ENCODE peak calls at places on chromosome 21, in four cellular contexts. E is HepG2, P is K562, Q is GM12878. D is an unnamed sample.

GRCh38 chr21:40606341-40606740 is 240.6 kb downstream of the DSCAM start:
- DNase-seq in Q (no peak), P (no peak), E (no peak), D (no peak)

GRCh38 chr21:39016740-39017315 is 166.4 kb downstream of the PSMG1 start:
- DNase-seq in E (no peak), P (no peak), Q (peak; percentile 23), D (no peak)

GRCh38 chr21:21007606-21008005 is 9.4 kb downstream of the NCAM2 start:
- DNase-seq in E (no peak), P (no peak), Q (no peak), D (no peak)

GRCh38 chr21:15054606-15055239 is 10.1 kb downstream of the NRIP1 start:
- DNase-seq in Q (no peak), P (no peak), E (no peak), D (no peak)

GRCh38 chr21:37751268-37751975 is 164.8 kb downstream of the KCNJ6 start:
- DNase-seq in Q (no peak), E (peak; percentile 68), P (no peak), D (no peak)

GRCh38 chr21:36704958-36705678 is 6.2 kb downstream of the SIM2 start:
- DNase-seq in E (no peak), Q (no peak), P (no peak), D (no peak)

GRCh38 chr21:46651121-46651520 is 15.6 kb downstream of the PRMT2 start:
- DNase-seq in Q (no peak), E (no peak), P (no peak), D (no peak)

GRCh38 chr21:15894596-15894995 is 164.8 kb downstream of the USP25 start:
- DNase-seq in P (no peak), Q (no peak), E (no peak), D (no peak)

GRCh38 chr21:31248598-31248997 is 95.5 kb downstream of the TIAM1 start:
- DNase-seq in Q (no peak), E (no peak), P (no peak), D (no peak)

GRCh38 chr21:26441081-26441610 is 131.9 kb downstream of the CYYR1 start:
- DNase-seq in E (no peak), Q (no peak), P (no peak), D (no peak)

GRCh38 chr21:43921602-43921978 is 56.6 kb downstream of the AGPAT3 start:
- DNase-seq in P (no peak), Q (peak; percentile 39), E (peak; percentile 64), D (no peak)

GRCh38 chr21:46000731-46001641 is 19.4 kb downstream of the COL6A1 start:
- DNase-seq in P (peak; percentile 75), Q (no peak), E (no peak), D (no peak)

GRCh38 chr21:21831036-21831435 is 832.8 kb downstream of the NCAM2 start:
- DNase-seq in Q (no peak), P (no peak), E (no peak), D (no peak)

GRCh38 chr21:46379691-46380090 is 55.7 kb downstream of the PCNT start:
- DNase-seq in P (no peak), Q (no peak), E (no peak), D (no peak)

GRCh38 chr21:46009951-46010655 is 28.5 kb downstream of the COL6A1 start:
- DNase-seq in Q (no peak), E (no peak), P (no peak), D (no peak)

GRCh38 chr21:37871121-37871862 is 45.0 kb downstream of the KCNJ6 start:
- DNase-seq in Q (no peak), E (no peak), P (no peak), D (peak; percentile 35)

GRCh38 chr21:46599251-46599572 is 5.7 kb downstream of the S100B start:
- DNase-seq in Q (no peak), P (peak; percentile 10), E (peak; percentile 94), D (no peak)

GRCh38 chr21:26809745-26810144 is 35.5 kb downstream of the ADAMTS1 start:
- DNase-seq in E (no peak), Q (no peak), P (no peak), D (no peak)

GRCh38 chr21:37008705-37009104 is 2.2 kb downstream of the RIPPLY3 start:
- DNase-seq in P (no peak), Q (no peak), E (no peak), D (no peak)

GRCh38 chr21:28834335-28835238 is 158.1 kb downstream of the LTN1 start:
- DNase-seq in E (no peak), Q (no peak), P (no peak), D (no peak)

GRCh38 chr21:43349644-43350043 is 77.3 kb downstream of the SIK1 start:
- DNase-seq in E (no peak), P (no peak), Q (no peak), D (no peak)

GRCh38 chr21:36526104-36526503 is 46.2 kb upstream of the CLDN14 start:
- DNase-seq in P (no peak), E (no peak), Q (no peak), D (no peak)

GRCh38 chr21:17461014-17461413 is 51.8 kb upstream of the CXADR start:
- DNase-seq in Q (no peak), P (no peak), E (no peak), D (peak; percentile 14)

GRCh38 chr21:35268261-35268660 is 219.2 kb upstream of the RUNX1 start:
- DNase-seq in Q (no peak), P (no peak), E (no peak), D (no peak)

GRCh38 chr21:35268817-35269216 is 219.7 kb upstream of the RUNX1 start:
- DNase-seq in E (no peak), P (no peak), Q (no peak), D (no peak)

GRCh38 chr21:35265170-35265877 is 216.2 kb upstream of the RUNX1 start:
- DNase-seq in E (no peak), Q (no peak), P (no peak), D (peak; percentile 64)

DNA sequence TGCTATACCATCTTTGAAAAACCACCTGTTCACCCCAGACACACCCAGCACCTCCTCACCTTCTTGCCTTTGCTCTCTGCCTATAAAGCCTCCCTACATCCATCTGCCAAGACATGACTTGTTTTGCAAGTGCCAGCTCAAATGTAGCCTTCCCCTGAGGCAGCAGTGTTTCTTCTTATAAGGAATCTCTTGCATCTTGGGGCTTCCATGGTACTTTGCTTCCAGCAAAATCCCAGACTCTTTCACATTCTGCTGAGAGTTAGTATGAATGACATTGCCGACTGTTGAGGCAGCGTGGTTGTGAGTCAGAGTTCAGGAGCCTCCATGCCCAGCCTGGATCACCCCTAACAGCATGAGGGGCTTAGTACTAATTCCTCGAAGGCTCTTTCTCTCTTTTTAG is 217.4 kb upstream of the RUNX1 start:
- DNase-seq in Q (no peak), P (no peak), E (no peak), D (no peak)
- TF ChIP-seq CHD4 in Q (no peak), P (no peak), E (no peak), D (no peak)

GRCh38 chr21:25387665-25388064 is 219.6 kb downstream of the MRPL39 start:
- DNase-seq in E (no peak), Q (no peak), P (no peak), D (no peak)

GRCh38 chr21:25384782-25385181 is 222.5 kb downstream of the MRPL39 start:
- DNase-seq in Q (no peak), P (no peak), E (no peak), D (no peak)

GRCh38 chr21:25383545-25383944 is 223.7 kb downstream of the MRPL39 start:
- DNase-seq in Q (no peak), E (no peak), P (no peak), D (no peak)

DNA sequence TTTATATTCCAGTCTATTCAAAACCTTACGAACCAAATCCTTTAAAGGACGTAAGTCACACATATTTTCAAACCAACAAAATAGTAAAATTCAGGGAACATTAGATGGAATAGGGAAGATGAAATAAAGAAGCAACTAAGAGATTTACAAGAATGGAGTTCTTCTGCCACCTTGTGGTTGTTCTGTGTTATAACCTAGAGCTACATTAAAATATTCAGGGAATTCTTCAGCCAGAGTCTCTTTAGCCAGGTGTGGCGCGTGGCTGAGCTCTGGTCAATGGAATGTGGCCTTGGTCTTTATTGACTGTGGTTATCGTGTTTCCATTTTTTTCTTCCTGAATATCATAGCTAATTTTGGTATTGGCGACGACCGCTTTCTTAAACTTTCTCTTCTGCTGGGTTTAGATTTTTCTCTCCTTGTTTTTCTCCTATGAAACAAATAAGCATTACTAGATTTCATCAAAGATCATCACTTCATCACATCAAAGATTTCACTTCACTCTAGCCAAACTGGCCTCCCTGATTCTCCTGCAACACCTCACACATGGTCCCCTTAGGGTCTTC is 221.3 kb downstream of the MRPL39 start:
- DNase-seq in P (peak; percentile 49), Q (no peak), E (peak; percentile 72), D (peak; percentile 57)
- TF ChIP-seq CTCF in P (peak; percentile 40), Q (peak; percentile 68), E (peak; percentile 66), D (peak; percentile 42)

GRCh38 chr21:42079008-42079938 is 8.2 kb downstream of the UMODL1 start:
- DNase-seq in P (no peak), E (no peak), Q (no peak), D (no peak)

GRCh38 chr21:42081931-42082381 is 10.8 kb downstream of the UMODL1 start:
- DNase-seq in E (no peak), P (no peak), Q (no peak), D (no peak)

GRCh38 chr21:42079939-42080787 is 9.0 kb downstream of the UMODL1 start:
- DNase-seq in P (no peak), Q (no peak), E (no peak), D (no peak)

GRCh38 chr21:42081138-42081537 is 10.0 kb downstream of the UMODL1 start:
- DNase-seq in Q (no peak), P (no peak), E (no peak), D (no peak)

GRCh38 chr21:42080788-42081083 is 9.6 kb downstream of the UMODL1 start:
- DNase-seq in P (no peak), Q (no peak), E (no peak), D (no peak)
- TF ChIP-seq CHD2 in P (no peak), Q (no peak), E (no peak), D (no peak)

GRCh38 chr21:44987886-44988606 is 48.2 kb downstream of the SLX9 start:
- DNase-seq in Q (no peak), E (no peak), P (no peak), D (no peak)
- TF ChIP-seq CHD4 in Q (no peak), E (no peak), P (no peak), D (no peak)

GRCh38 chr21:33406493-33406892 is 3.3 kb downstream of the IFNGR2 start:
- DNase-seq in Q (no peak), P (no peak), E (no peak), D (no peak)
- TF ChIP-seq CTCF in Q (no peak), P (no peak), E (no peak), D (no peak)

GRCh38 chr21:19461481-19462205 is 1058.1 kb upstream of the TMPRSS15 start:
- DNase-seq in Q (no peak), E (no peak), P (no peak), D (no peak)
- TF ChIP-seq CHD2 in Q (no peak), E (no peak), P (no peak), D (no peak)

D was measured in A549.